ENCODE peak calls at places on chromosomes 4 and X, in eight cellular contexts. One of them, this sample, is unnamed. For H3K4me1 and H3K36me3, the result is how much of the 10 kb centered on the place peaks cover.

GRCh38 chr4:498328-498919 is 532 bp downstream of the ZNF721 start:
- DNase-seq in tibial nerve: no peak
- DNase-seq in esophagus squamous epithelium: no peak
- DNase-seq in spleen: no peak
- DNase-seq in IMR-90: no peak
- DNase-seq in body of pancreas: no peak
- DNase-seq in HCT116: no peak
- DNase-seq in Caco-2: no peak
- DNase-seq in this sample: no peak

GRCh38 chr4:2300431-2300861 is 38.5 kb upstream of the MXD4 start:
- DNase-seq in tibial nerve: no peak
- DNase-seq in esophagus squamous epithelium: no peak
- DNase-seq in spleen: peak
- DNase-seq in IMR-90: no peak
- DNase-seq in body of pancreas: no peak
- DNase-seq in HCT116: no peak
- DNase-seq in Caco-2: no peak
- DNase-seq in this sample: peak

GRCh38 chr4:6116696-6117285 is 83.6 kb downstream of the JAKMIP1 start:
- DNase-seq in tibial nerve: no peak
- DNase-seq in esophagus squamous epithelium: no peak
- DNase-seq in spleen: no peak
- DNase-seq in IMR-90: no peak
- DNase-seq in body of pancreas: no peak
- DNase-seq in HCT116: no peak
- DNase-seq in Caco-2: no peak
- DNase-seq in this sample: no peak

GRCh38 chrX:109537324-109537665 is 651 bp downstream of the NXT2 start:
- DNase-seq in tibial nerve: peak
- DNase-seq in esophagus squamous epithelium: no peak
- DNase-seq in spleen: no peak
- DNase-seq in IMR-90: peak
- DNase-seq in body of pancreas: peak
- DNase-seq in HCT116: no peak
- DNase-seq in Caco-2: peak
- DNase-seq in this sample: no peak

GRCh38 chr4:62601737-62602136 is 1401.6 kb downstream of the ADGRL3 start:
- DNase-seq in tibial nerve: no peak
- DNase-seq in esophagus squamous epithelium: no peak
- DNase-seq in spleen: no peak
- DNase-seq in IMR-90: no peak
- DNase-seq in body of pancreas: no peak
- DNase-seq in HCT116: no peak
- DNase-seq in Caco-2: no peak
- DNase-seq in this sample: no peak

GRCh38 chr4:138775485-138775884 is 240.1 kb upstream of the NOCT start:
- DNase-seq in tibial nerve: no peak
- DNase-seq in esophagus squamous epithelium: no peak
- DNase-seq in spleen: no peak
- DNase-seq in IMR-90: no peak
- DNase-seq in body of pancreas: no peak
- DNase-seq in HCT116: no peak
- DNase-seq in Caco-2: no peak
- DNase-seq in this sample: no peak

GRCh38 chrX:63754141-63754859 is 30.7 kb downstream of the ARHGEF9 start:
- DNase-seq in tibial nerve: no peak
- DNase-seq in esophagus squamous epithelium: no peak
- DNase-seq in spleen: no peak
- DNase-seq in IMR-90: peak
- DNase-seq in body of pancreas: no peak
- DNase-seq in HCT116: no peak
- DNase-seq in Caco-2: peak
- DNase-seq in this sample: no peak

GRCh38 chr4:19224820-19225219 is 1026.9 kb upstream of the SLIT2 start:
- DNase-seq in tibial nerve: no peak
- DNase-seq in esophagus squamous epithelium: no peak
- DNase-seq in spleen: no peak
- DNase-seq in IMR-90: peak
- DNase-seq in body of pancreas: no peak
- DNase-seq in HCT116: peak
- DNase-seq in Caco-2: no peak
- DNase-seq in this sample: no peak

GRCh38 chr4:65789850-65790249 is 119.6 kb upstream of the EPHA5 start:
- DNase-seq in tibial nerve: no peak
- DNase-seq in esophagus squamous epithelium: no peak
- DNase-seq in spleen: no peak
- DNase-seq in IMR-90: no peak
- DNase-seq in body of pancreas: no peak
- DNase-seq in HCT116: no peak
- DNase-seq in Caco-2: no peak
- DNase-seq in this sample: no peak
- H3K4me1 ChIP-seq in tibial nerve: under half
- H3K4me1 ChIP-seq in esophagus squamous epithelium: under half
- H3K4me1 ChIP-seq in spleen: under half
- H3K4me1 ChIP-seq in IMR-90: under half
- H3K4me1 ChIP-seq in body of pancreas: under half
- H3K4me1 ChIP-seq in HCT116: under half
- H3K4me1 ChIP-seq in Caco-2: under half
- H3K4me1 ChIP-seq in this sample: under half

GRCh38 chr4:166087569-166087968 is 214.5 kb downstream of the TLL1 start:
- DNase-seq in tibial nerve: no peak
- DNase-seq in esophagus squamous epithelium: no peak
- DNase-seq in spleen: no peak
- DNase-seq in IMR-90: no peak
- DNase-seq in body of pancreas: peak
- DNase-seq in HCT116: no peak
- DNase-seq in Caco-2: no peak
- DNase-seq in this sample: no peak
- H3K36me3 ChIP-seq in tibial nerve: under half
- H3K36me3 ChIP-seq in esophagus squamous epithelium: under half
- H3K36me3 ChIP-seq in spleen: under half
- H3K36me3 ChIP-seq in IMR-90: under half
- H3K36me3 ChIP-seq in body of pancreas: under half
- H3K36me3 ChIP-seq in HCT116: under half
- H3K36me3 ChIP-seq in Caco-2: under half
- H3K36me3 ChIP-seq in this sample: under half

GRCh38 chr4:184350964-184351363 is 123.4 kb downstream of the IRF2 start:
- DNase-seq in tibial nerve: no peak
- DNase-seq in esophagus squamous epithelium: no peak
- DNase-seq in spleen: no peak
- DNase-seq in IMR-90: no peak
- DNase-seq in body of pancreas: no peak
- DNase-seq in HCT116: no peak
- DNase-seq in Caco-2: no peak
- DNase-seq in this sample: no peak

GRCh38 chr4:184352891-184353290 is 121.5 kb downstream of the IRF2 start:
- DNase-seq in tibial nerve: no peak
- DNase-seq in esophagus squamous epithelium: no peak
- DNase-seq in spleen: no peak
- DNase-seq in IMR-90: no peak
- DNase-seq in body of pancreas: no peak
- DNase-seq in HCT116: no peak
- DNase-seq in Caco-2: no peak
- DNase-seq in this sample: no peak

GRCh38 chr4:184349283-184350039 is 124.9 kb downstream of the IRF2 start:
- DNase-seq in tibial nerve: no peak
- DNase-seq in esophagus squamous epithelium: no peak
- DNase-seq in spleen: no peak
- DNase-seq in IMR-90: no peak
- DNase-seq in body of pancreas: peak
- DNase-seq in HCT116: no peak
- DNase-seq in Caco-2: no peak
- DNase-seq in this sample: no peak

GRCh38 chr4:184350213-184350817 is 124.0 kb downstream of the IRF2 start:
- DNase-seq in tibial nerve: no peak
- DNase-seq in esophagus squamous epithelium: no peak
- DNase-seq in spleen: no peak
- DNase-seq in IMR-90: no peak
- DNase-seq in body of pancreas: no peak
- DNase-seq in HCT116: no peak
- DNase-seq in Caco-2: no peak
- DNase-seq in this sample: no peak

GRCh38 chr4:184351560-184352451 is 122.5 kb downstream of the IRF2 start:
- DNase-seq in tibial nerve: no peak
- DNase-seq in esophagus squamous epithelium: no peak
- DNase-seq in spleen: no peak
- DNase-seq in IMR-90: no peak
- DNase-seq in body of pancreas: no peak
- DNase-seq in HCT116: no peak
- DNase-seq in Caco-2: no peak
- DNase-seq in this sample: no peak
- H3K4me1 ChIP-seq in tibial nerve: under half
- H3K4me1 ChIP-seq in esophagus squamous epithelium: under half
- H3K4me1 ChIP-seq in spleen: half or more
- H3K4me1 ChIP-seq in IMR-90: under half
- H3K4me1 ChIP-seq in body of pancreas: under half
- H3K4me1 ChIP-seq in HCT116: under half
- H3K4me1 ChIP-seq in Caco-2: under half
- H3K4me1 ChIP-seq in this sample: under half

DNA sequence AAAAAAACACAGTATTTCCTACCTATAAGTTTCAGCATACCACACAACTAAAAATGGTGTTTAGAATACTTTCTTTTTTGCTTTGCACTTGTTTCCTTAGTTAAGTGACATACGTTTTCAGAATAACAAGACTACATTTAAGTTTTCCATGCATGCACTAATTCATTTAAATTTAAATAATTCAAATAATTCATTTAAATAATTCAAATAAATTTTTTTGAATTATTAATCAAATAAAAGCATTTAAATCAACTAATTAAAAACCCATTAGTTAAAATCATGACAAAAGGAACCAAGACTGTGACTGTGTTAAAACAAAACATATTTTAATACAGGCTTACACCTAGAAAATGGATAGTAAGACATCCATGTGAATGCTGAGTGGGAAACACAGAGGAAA is 12.8 kb downstream of the ANXA5 start:
- DNase-seq in tibial nerve: no peak
- DNase-seq in esophagus squamous epithelium: no peak
- DNase-seq in spleen: no peak
- DNase-seq in IMR-90: no peak
- DNase-seq in body of pancreas: no peak
- DNase-seq in HCT116: no peak
- DNase-seq in Caco-2: no peak
- DNase-seq in this sample: no peak
- H3K36me3 ChIP-seq in tibial nerve: under half
- H3K36me3 ChIP-seq in esophagus squamous epithelium: under half
- H3K36me3 ChIP-seq in spleen: half or more
- H3K36me3 ChIP-seq in IMR-90: under half
- H3K36me3 ChIP-seq in body of pancreas: under half
- H3K36me3 ChIP-seq in HCT116: under half
- H3K36me3 ChIP-seq in Caco-2: under half
- H3K36me3 ChIP-seq in this sample: under half

GRCh38 chr4:8185280-8185679 is 13.8 kb upstream of the SH3TC1 start:
- DNase-seq in tibial nerve: peak
- DNase-seq in esophagus squamous epithelium: no peak
- DNase-seq in spleen: no peak
- DNase-seq in IMR-90: peak
- DNase-seq in body of pancreas: no peak
- DNase-seq in HCT116: no peak
- DNase-seq in Caco-2: no peak
- DNase-seq in this sample: no peak

GRCh38 chr4:8182294-8182693 is 16.8 kb upstream of the SH3TC1 start:
- DNase-seq in tibial nerve: no peak
- DNase-seq in esophagus squamous epithelium: no peak
- DNase-seq in spleen: peak
- DNase-seq in IMR-90: no peak
- DNase-seq in body of pancreas: no peak
- DNase-seq in HCT116: no peak
- DNase-seq in Caco-2: no peak
- DNase-seq in this sample: peak

GRCh38 chr4:8185930-8186329 is 13.2 kb upstream of the SH3TC1 start:
- DNase-seq in tibial nerve: no peak
- DNase-seq in esophagus squamous epithelium: no peak
- DNase-seq in spleen: no peak
- DNase-seq in IMR-90: no peak
- DNase-seq in body of pancreas: no peak
- DNase-seq in HCT116: no peak
- DNase-seq in Caco-2: no peak
- DNase-seq in this sample: no peak

GRCh38 chr4:8182858-8183725 is 16.0 kb upstream of the SH3TC1 start:
- DNase-seq in tibial nerve: peak
- DNase-seq in esophagus squamous epithelium: no peak
- DNase-seq in spleen: peak
- DNase-seq in IMR-90: peak
- DNase-seq in body of pancreas: peak
- DNase-seq in HCT116: peak
- DNase-seq in Caco-2: peak
- DNase-seq in this sample: peak

DNA sequence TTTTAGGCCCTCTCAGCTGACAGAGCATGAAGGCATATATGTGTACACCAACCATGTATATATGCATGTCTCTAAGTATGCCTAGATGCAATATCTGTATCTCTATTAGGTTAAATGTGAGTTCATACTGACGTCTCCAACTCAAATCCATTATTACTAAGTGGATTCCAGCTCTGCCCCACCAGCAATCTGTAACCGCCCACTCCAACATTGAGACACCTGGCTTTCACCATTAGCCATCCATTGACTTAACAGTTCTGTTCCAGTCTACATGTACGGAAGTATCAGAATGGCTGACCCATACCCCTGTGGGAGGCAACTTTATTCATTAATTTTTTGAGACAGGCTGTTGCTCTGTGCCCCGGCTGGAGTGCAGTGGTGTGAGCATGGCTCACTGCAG is 15.0 kb upstream of the SH3TC1 start:
- DNase-seq in tibial nerve: no peak
- DNase-seq in esophagus squamous epithelium: no peak
- DNase-seq in spleen: no peak
- DNase-seq in IMR-90: no peak
- DNase-seq in body of pancreas: no peak
- DNase-seq in HCT116: no peak
- DNase-seq in Caco-2: no peak
- DNase-seq in this sample: no peak
- H3K4me1 ChIP-seq in tibial nerve: half or more
- H3K4me1 ChIP-seq in esophagus squamous epithelium: under half
- H3K4me1 ChIP-seq in spleen: under half
- H3K4me1 ChIP-seq in IMR-90: under half
- H3K4me1 ChIP-seq in body of pancreas: under half
- H3K4me1 ChIP-seq in HCT116: under half
- H3K4me1 ChIP-seq in Caco-2: under half
- H3K4me1 ChIP-seq in this sample: under half

GRCh38 chrX:20173305-20173704 is 31.7 kb upstream of the EIF1AX start:
- DNase-seq in tibial nerve: no peak
- DNase-seq in esophagus squamous epithelium: no peak
- DNase-seq in spleen: no peak
- DNase-seq in IMR-90: no peak
- DNase-seq in body of pancreas: no peak
- DNase-seq in HCT116: no peak
- DNase-seq in Caco-2: no peak
- DNase-seq in this sample: no peak
- H3K36me3 ChIP-seq in tibial nerve: under half
- H3K36me3 ChIP-seq in esophagus squamous epithelium: under half
- H3K36me3 ChIP-seq in spleen: under half
- H3K36me3 ChIP-seq in IMR-90: under half
- H3K36me3 ChIP-seq in body of pancreas: under half
- H3K36me3 ChIP-seq in HCT116: under half
- H3K36me3 ChIP-seq in Caco-2: under half
- H3K36me3 ChIP-seq in this sample: under half

DNA sequence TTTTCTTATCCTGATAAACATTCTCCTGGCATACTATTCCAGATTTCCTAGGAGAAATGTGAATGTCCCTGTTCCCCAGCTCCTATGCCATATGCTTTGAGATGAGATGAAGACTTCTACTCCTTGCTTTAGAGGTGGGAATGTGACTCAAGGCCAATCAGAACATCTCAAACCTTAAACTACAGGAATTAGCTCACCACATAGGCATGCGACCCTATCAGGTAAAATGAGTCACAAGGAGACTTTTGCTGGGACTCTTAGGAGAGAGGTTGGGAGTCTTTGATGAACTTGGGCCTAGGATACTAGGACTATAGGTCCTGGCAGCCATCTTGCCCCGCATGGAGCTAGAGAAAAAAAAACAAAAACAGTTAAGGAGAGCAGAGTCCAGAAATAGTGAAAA is 5.8 kb upstream of the USO1 start:
- DNase-seq in tibial nerve: no peak
- DNase-seq in esophagus squamous epithelium: no peak
- DNase-seq in spleen: no peak
- DNase-seq in IMR-90: peak
- DNase-seq in body of pancreas: no peak
- DNase-seq in HCT116: peak
- DNase-seq in Caco-2: no peak
- DNase-seq in this sample: no peak
- H3K4me1 ChIP-seq in tibial nerve: under half
- H3K4me1 ChIP-seq in esophagus squamous epithelium: under half
- H3K4me1 ChIP-seq in spleen: under half
- H3K4me1 ChIP-seq in IMR-90: under half
- H3K4me1 ChIP-seq in body of pancreas: under half
- H3K4me1 ChIP-seq in HCT116: under half
- H3K4me1 ChIP-seq in Caco-2: under half
- H3K4me1 ChIP-seq in this sample: under half

This sample was measured in kidney.